ENCODE peak calls at places on chromosomes 11 and 22, in six cellular contexts. N is tibial artery, V is HepG2, G is fibroblast of pulmonary artery, E is cardiac muscle cell, X is GM12865. Z is an unnamed sample.

GRCh38 chr22:19963863-19964642 is 22.4 kb upstream of the TXNRD2 start:
- DNase-seq in N (no peak), V (no peak), G (no peak), E (no peak), X (no peak), Z (no peak)

GRCh38 chr22:40512426-40513136 is 123.9 kb downstream of the MRTFA start:
- DNase-seq in N (peak), V (peak), G (peak), E (peak), X (no peak), Z (peak)

GRCh38 chr22:50306753-50307749 is at the start of gene PLXNB2:
- DNase-seq in N (peak), V (peak), G (peak), E (peak), X (peak), Z (peak)

GRCh38 chr22:25370322-25370721 is 150.9 kb downstream of the CRYBB2 start:
- DNase-seq in N (no peak), V (no peak), G (no peak), E (no peak), X (no peak), Z (no peak)

GRCh38 chr11:47376543-47377371 is 1.6 kb downstream of the SPI1 start:
- DNase-seq in N (peak), V (no peak), G (no peak), E (peak), X (no peak), Z (no peak)

GRCh38 chr11:612201-612960 is 3.4 kb downstream of the IRF7 start:
- DNase-seq in N (no peak), V (peak), G (peak), E (no peak), X (peak), Z (peak)

GRCh38 chr22:44876921-44877320 is 124.5 kb downstream of the ARHGAP8 start:
- DNase-seq in N (no peak), V (no peak), G (no peak), E (no peak), X (no peak), Z (no peak)

GRCh38 chr11:113111156-113111555 is 149.9 kb downstream of the NCAM1 start:
- DNase-seq in N (no peak), V (no peak), G (no peak), E (no peak), X (no peak), Z (no peak)

GRCh38 chr11:65013130-65013691 is 749 bp upstream of the ARL2 start:
- DNase-seq in N (peak), V (peak), G (peak), E (peak), X (peak), Z (peak)

GRCh38 chr11:77211040-77211451 is 83.0 kb downstream of the MYO7A start:
- DNase-seq in N (no peak), V (no peak), G (no peak), E (no peak), X (no peak), Z (no peak)

GRCh38 chr11:75853971-75854370 is 39.0 kb downstream of the UVRAG start:
- DNase-seq in N (no peak), V (no peak), G (no peak), E (no peak), X (no peak), Z (no peak)

GRCh38 chr11:69391192-69392103 is 90.0 kb upstream of the LINC01488 start:
- DNase-seq in N (no peak), V (no peak), G (no peak), E (no peak), X (no peak), Z (no peak)

GRCh38 chr11:60919956-60920355 is 4.3 kb upstream of the TMEM132A start:
- DNase-seq in N (no peak), V (no peak), G (no peak), E (peak), X (no peak), Z (no peak)

GRCh38 chr22:29145321-29146072 is 60.2 kb upstream of the EMID1 start:
- DNase-seq in N (no peak), V (no peak), G (no peak), E (no peak), X (no peak), Z (no peak)

GRCh38 chr22:38921126-38921525 is 36.3 kb upstream of the APOBEC3A start:
- DNase-seq in N (no peak), V (no peak), G (no peak), E (no peak), X (no peak), Z (no peak)

GRCh38 chr22:36445158-36445668 is 36.2 kb downstream of the TXN2 start:
- DNase-seq in N (no peak), V (peak), G (peak), E (peak), X (no peak), Z (peak)

GRCh38 chr11:9714540-9714939 is 50.7 kb downstream of the SWAP70 start:
- DNase-seq in N (no peak), V (no peak), G (peak), E (no peak), X (no peak), Z (no peak)

GRCh38 chr11:111631666-111632039 is 29.4 kb downstream of the SIK2 start:
- DNase-seq in N (no peak), V (peak), G (peak), E (peak), X (peak), Z (peak)

GRCh38 chr11:71199226-71199815 is 53.1 kb downstream of the SHANK2 start:
- DNase-seq in N (no peak), V (no peak), G (no peak), E (no peak), X (no peak), Z (no peak)

GRCh38 chr11:123137496-123138270 is 57.4 kb downstream of the CLMP start:
- DNase-seq in N (peak), V (no peak), G (peak), E (peak), X (peak), Z (peak)

GRCh38 chr11:134760307-134760706 is 348.3 kb upstream of the B3GAT1 start:
- DNase-seq in N (no peak), V (no peak), G (no peak), E (no peak), X (no peak), Z (peak)

GRCh38 chr11:99803501-99803900 is 782.8 kb downstream of the CNTN5 start:
- DNase-seq in N (no peak), V (no peak), G (no peak), E (no peak), X (no peak), Z (no peak)

GRCh38 chr22:37675930-37676571 is 615 bp downstream of the LGALS1 start:
- DNase-seq in N (peak), V (no peak), G (peak), E (peak), X (peak), Z (peak)

GRCh38 chr22:45051946-45052345 is 42.1 kb upstream of the PHF21B start:
- DNase-seq in N (no peak), V (no peak), G (no peak), E (no peak), X (no peak), Z (no peak)

GRCh38 chr11:33897761-33898403 is 6.0 kb upstream of the LMO2 start:
- DNase-seq in N (no peak), V (no peak), G (no peak), E (no peak), X (no peak), Z (no peak)

GRCh38 chr11:64725601-64726139 is 2.7 kb upstream of the NRXN2 start:
- DNase-seq in N (no peak), V (no peak), G (no peak), E (no peak), X (no peak), Z (no peak)

GRCh38 chr11:71342116-71342515 is 89.7 kb upstream of the SHANK2 start:
- DNase-seq in N (no peak), V (no peak), G (no peak), E (peak), X (no peak), Z (peak)

GRCh38 chr22:49936018-49936972 is 17.9 kb downstream of the CRELD2 start:
- DNase-seq in N (peak), V (peak), G (peak), E (peak), X (peak), Z (peak)

GRCh38 chr11:130413383-130414106 is 14.9 kb downstream of the ADAMTS8 start:
- DNase-seq in N (no peak), V (no peak), G (peak), E (peak), X (no peak), Z (peak)

GRCh38 chr11:134341805-134342571 is 10.2 kb downstream of the GLB1L2 start:
- DNase-seq in N (no peak), V (no peak), G (no peak), E (no peak), X (no peak), Z (no peak)

GRCh38 chr11:124536520-124536919 is 6.9 kb downstream of the OR8B12 start:
- DNase-seq in N (peak), V (peak), G (peak), E (peak), X (no peak), Z (peak)
- TF ChIP-seq CTCF in N (no peak), V (peak), G (peak), E (peak), X (no peak), Z (peak)

DNA sequence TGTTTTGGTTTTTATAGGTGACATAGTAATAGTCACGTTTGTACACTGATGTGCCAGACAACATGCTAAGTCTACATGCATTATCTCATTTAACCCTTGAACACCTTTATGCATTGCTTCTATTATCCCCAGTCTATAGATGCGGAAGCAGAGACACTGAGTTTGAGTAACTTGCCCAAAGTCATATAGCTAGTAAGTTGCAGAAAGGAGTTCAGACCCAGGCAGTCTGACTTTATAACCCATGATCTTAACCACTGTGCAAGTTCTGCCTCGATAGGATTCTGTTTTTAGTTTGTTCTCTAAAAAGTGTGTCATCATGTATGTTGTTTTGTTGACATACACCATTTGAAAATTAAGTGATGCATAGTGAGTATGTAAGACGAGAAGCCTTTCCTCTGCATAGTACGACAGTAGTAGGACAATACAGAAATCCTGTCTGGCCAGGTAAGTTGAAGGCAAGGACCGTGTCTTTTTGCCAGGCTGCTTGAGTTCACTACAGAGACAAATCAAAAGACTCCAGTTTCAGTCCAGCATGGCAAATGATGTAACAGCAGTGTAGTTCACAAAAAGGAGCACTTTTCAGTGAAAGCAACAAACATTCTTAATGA is 3.3 kb downstream of the ZC3H12C start:
- DNase-seq in N (no peak), V (no peak), G (no peak), E (no peak), X (no peak), Z (no peak)
- H3K4me3 ChIP-seq in N (no peak), V (no peak), G (no peak), E (no peak), X (no peak), Z (peak)

GRCh38 chr11:93196816-93197382 is 892 bp downstream of the SLC36A4 start:
- DNase-seq in N (no peak), V (no peak), G (no peak), E (no peak), X (peak), Z (peak)
- TF ChIP-seq CTCF in N (no peak), V (no peak), G (peak), E (peak), X (peak), Z (peak)

DNA sequence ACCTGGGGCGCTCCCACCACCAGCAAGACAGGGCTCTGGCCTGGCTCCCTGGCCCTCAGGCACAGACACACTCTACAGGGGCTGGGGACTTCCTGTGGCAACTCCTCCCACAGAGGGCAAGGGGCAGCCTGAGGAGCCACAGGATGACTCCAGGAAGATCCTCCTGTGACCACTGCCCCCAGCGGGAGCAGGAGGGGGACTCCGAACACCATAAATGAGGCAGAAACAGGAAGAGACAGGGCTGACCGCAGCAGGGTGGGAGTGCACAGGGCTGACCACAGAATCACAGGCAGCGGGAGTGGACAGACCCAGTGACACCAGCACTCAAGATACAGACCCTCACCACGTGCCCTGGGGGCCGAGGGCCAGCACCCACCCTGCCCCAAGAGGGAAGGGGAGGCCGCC is 10.8 kb downstream of the ARAP1 start:
- DNase-seq in N (no peak), V (peak), G (no peak), E (no peak), X (peak), Z (peak)
- H3K4me3 ChIP-seq in N (no peak), V (no peak), G (no peak), E (no peak), X (peak), Z (no peak)

DNA sequence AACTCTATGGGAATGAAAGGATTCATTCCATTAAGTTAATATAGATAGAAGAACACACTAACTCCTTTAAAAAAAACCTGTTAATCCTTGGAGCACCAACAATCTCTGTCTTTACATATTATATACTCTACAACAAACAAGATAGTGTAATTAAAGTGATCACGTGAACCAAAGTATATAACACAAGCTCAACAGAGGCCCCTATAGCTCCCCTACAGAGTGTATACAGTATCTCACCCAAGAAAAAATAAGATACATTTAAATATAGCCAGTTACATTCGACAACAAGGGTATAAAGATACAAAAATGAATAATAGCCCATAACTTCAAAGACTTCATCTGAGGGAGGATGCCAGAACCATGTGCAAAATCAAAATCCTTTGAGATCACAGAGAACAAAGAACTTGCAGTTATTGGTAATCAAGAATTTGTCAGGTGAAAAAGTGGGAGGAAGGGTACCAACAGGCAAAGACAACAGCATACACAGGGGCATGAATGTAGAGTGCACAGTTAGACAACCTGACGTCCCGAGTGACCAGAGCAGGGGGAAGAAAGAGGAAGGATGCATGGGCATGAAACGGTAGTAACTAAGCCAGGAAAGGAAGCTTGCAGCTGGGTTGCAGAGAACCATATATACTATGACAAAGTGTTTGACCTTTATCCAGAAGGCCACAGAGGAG is 4.7 kb downstream of the FCHSD2 start:
- DNase-seq in N (no peak), V (no peak), G (no peak), E (no peak), X (no peak), Z (no peak)
- TF ChIP-seq CTCF in N (no peak), V (no peak), G (no peak), E (no peak), X (peak), Z (no peak)

GRCh38 chr11:66614073-66614472 is 2.4 kb upstream of the RBM14 start:
- DNase-seq in N (no peak), V (no peak), G (no peak), E (peak), X (no peak), Z (no peak)

GRCh38 chr11:66616379-66617147 is at the start of gene RBM14:
- DNase-seq in N (peak), V (peak), G (peak), E (peak), X (peak), Z (peak)

GRCh38 chr11:66619080-66619554 is 2.7 kb downstream of the RBM14 start:
- DNase-seq in N (no peak), V (no peak), G (peak), E (peak), X (peak), Z (peak)

GRCh38 chr11:66612458-66612857 is 4.0 kb upstream of the RBM14 start:
- DNase-seq in N (no peak), V (no peak), G (no peak), E (no peak), X (no peak), Z (no peak)

GRCh38 chr11:66617148-66617814 is 851 bp downstream of the RBM14 start:
- DNase-seq in N (peak), V (no peak), G (peak), E (peak), X (no peak), Z (no peak)
- H3K4me3 ChIP-seq in N (peak), V (peak), G (peak), E (peak), X (peak), Z (peak)

DNA sequence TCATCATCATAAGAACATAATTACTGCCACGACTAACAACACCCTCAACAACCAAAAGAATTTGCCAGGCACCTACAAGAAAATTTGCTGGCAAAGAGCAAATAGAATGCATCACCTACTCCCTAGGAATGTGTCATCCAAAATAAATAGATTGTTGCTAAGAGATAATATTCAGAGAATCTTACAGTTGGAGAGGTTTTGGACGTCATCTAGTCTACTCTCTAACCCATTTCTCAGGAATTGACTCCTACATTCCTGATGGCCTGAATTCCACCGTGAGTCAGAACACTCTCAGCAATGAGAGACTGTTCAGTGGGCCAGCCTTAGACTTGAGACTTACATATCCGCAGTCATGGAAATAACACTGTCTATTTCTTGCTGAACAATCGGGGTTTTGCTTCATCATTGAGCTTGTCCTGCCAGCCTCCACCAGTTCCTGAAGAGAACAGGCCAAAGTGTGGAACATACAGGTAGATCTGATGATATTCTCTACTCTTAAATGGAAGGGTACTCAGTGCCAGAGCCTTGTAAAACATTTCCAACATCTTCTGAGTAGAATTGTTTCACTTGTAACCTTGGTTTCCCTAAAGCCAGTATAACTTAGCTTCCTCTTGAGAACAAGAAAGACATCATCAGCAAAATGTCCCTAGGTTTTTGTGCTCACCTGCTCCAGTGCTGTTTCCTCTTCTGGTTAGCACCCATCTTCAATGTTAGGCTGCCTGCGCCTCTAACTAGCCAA is 8.3 kb downstream of the KIRREL3 start:
- DNase-seq in N (no peak), V (no peak), G (peak), E (peak), X (no peak), Z (peak)
- TF ChIP-seq CTCF in N (no peak), V (no peak), G (no peak), E (no peak), X (no peak), Z (no peak)

Z was measured in choroid plexus epithelial cell.